ENCODE peak calls at places on chromosomes 2 and 18, in six cellular contexts. K is psoas muscle; M is prostate gland; C is left ventricle myocardium inferior; Z is CD8-positive, alpha-beta T cell; T is heart left ventricle. U is an unnamed sample. For H3K4me1, the result is how much of the 10 kb centered on the place peaks cover.

GRCh38 chr2:24317491-24317920 is 42.8 kb downstream of the ITSN2 start:
- DNase-seq in K (no peak), M (no peak), C (peak), Z (no peak), T (peak), U (no peak)

GRCh38 chr2:205650450-205650849 is 31.9 kb upstream of the NRP2 start:
- DNase-seq in K (no peak), M (no peak), C (no peak), Z (no peak), T (no peak), U (no peak)

GRCh38 chr18:63166142-63166541 is 153.4 kb downstream of the BCL2 start:
- DNase-seq in K (no peak), M (no peak), C (no peak), Z (no peak), T (no peak), U (no peak)

GRCh38 chr2:73503992-73504570 is 118.4 kb downstream of the ALMS1 start:
- DNase-seq in K (no peak), M (no peak), C (no peak), Z (no peak), T (no peak), U (no peak)

GRCh38 chr2:173354073-173354600 is 535 bp upstream of the CDCA7 start:
- DNase-seq in K (no peak), M (no peak), C (no peak), Z (no peak), T (no peak), U (no peak)

GRCh38 chr2:238420878-238421694 is 5.6 kb upstream of the ASB1 start:
- DNase-seq in K (no peak), M (no peak), C (no peak), Z (no peak), T (no peak), U (no peak)

GRCh38 chr2:226403360-226403759 is 396.3 kb downstream of the IRS1 start:
- DNase-seq in K (no peak), M (no peak), C (no peak), Z (no peak), T (no peak), U (no peak)

GRCh38 chr18:36187138-36187825 is at the start of gene MOCOS:
- DNase-seq in K (peak), M (peak), C (peak), Z (no peak), T (peak), U (peak)

GRCh38 chr18:54162431-54162830 is 62.0 kb downstream of the MBD2 start:
- DNase-seq in K (no peak), M (no peak), C (no peak), Z (no peak), T (no peak), U (no peak)

GRCh38 chr2:104481341-104481740 is 372.6 kb upstream of the POU3F3 start:
- DNase-seq in K (no peak), M (no peak), C (no peak), Z (no peak), T (no peak), U (no peak)

GRCh38 chr18:65769653-65770052 is 18.8 kb downstream of the CDH7 start:
- DNase-seq in K (no peak), M (no peak), C (no peak), Z (no peak), T (no peak), U (no peak)

GRCh38 chr18:3722662-3723433 is 272.9 kb downstream of the TGIF1 start:
- DNase-seq in K (no peak), M (no peak), C (no peak), Z (no peak), T (no peak), U (no peak)

GRCh38 chr18:74196220-74197119 is 48.1 kb downstream of the TIMM21 start:
- DNase-seq in K (no peak), M (peak), C (no peak), Z (peak), T (peak), U (peak)

GRCh38 chr18:39692367-39693011 is 2126.9 kb upstream of the CELF4 start:
- DNase-seq in K (no peak), M (no peak), C (no peak), Z (no peak), T (no peak), U (no peak)

GRCh38 chr2:188773075-188773474 is 201.1 kb upstream of the COL3A1 start:
- DNase-seq in K (no peak), M (no peak), C (no peak), Z (no peak), T (no peak), U (no peak)

GRCh38 chr2:235695602-235695895 is 201.7 kb downstream of the AGAP1 start:
- DNase-seq in K (no peak), M (no peak), C (no peak), Z (no peak), T (no peak), U (no peak)

GRCh38 chr2:48424866-48425265 is 105.1 kb upstream of the STON1 start:
- DNase-seq in K (no peak), M (no peak), C (no peak), Z (no peak), T (no peak), U (no peak)

GRCh38 chr2:216139884-216140283 is 30.7 kb downstream of the XRCC5 start:
- DNase-seq in K (no peak), M (no peak), C (no peak), Z (peak), T (no peak), U (no peak)

GRCh38 chr2:196170202-196170680 is 1.1 kb downstream of the STK17B start:
- DNase-seq in K (no peak), M (peak), C (no peak), Z (no peak), T (peak), U (no peak)

GRCh38 chr18:61980355-61980754 is 87.5 kb upstream of the RNF152 start:
- DNase-seq in K (no peak), M (no peak), C (no peak), Z (no peak), T (no peak), U (no peak)

GRCh38 chr18:63290456-63291200 is 28.9 kb downstream of the BCL2 start:
- DNase-seq in K (no peak), M (no peak), C (no peak), Z (no peak), T (no peak), U (peak)

GRCh38 chr2:177796644-177797415 is 275.7 kb downstream of the PDE11A start:
- DNase-seq in K (no peak), M (no peak), C (peak), Z (no peak), T (no peak), U (no peak)

DNA sequence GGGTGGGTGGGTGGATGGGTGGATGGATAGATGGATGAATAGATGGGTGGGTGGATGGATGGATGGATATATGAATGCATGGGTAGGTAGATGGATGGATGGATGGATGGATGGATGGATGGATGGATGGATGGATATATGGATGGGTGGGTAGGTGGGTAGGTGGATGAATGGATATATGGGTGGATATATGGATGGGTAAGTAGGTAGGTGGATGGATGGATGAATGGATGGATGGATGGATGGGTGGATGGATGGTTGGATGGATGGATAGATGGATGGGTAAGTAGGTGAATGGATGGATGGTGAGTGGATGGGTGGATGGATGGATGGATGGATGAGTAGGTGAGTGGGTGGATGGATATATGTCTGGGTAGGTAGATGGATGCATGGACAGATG is 36.1 kb downstream of the MCFD2 start:
- DNase-seq in K (no peak), M (no peak), C (no peak), Z (no peak), T (no peak), U (no peak)
- H3K4me1 ChIP-seq in K (under half), M (under half), C (half or more), Z (under half), T (half or more), U (under half)

GRCh38 chr18:23158058-23158457 is 22.8 kb downstream of the CABLES1 start:
- DNase-seq in K (no peak), M (no peak), C (no peak), Z (no peak), T (no peak), U (no peak)

GRCh38 chr18:23155537-23155936 is 20.3 kb downstream of the CABLES1 start:
- DNase-seq in K (no peak), M (no peak), C (no peak), Z (no peak), T (no peak), U (no peak)

GRCh38 chr18:23154021-23154420 is 18.7 kb downstream of the CABLES1 start:
- DNase-seq in K (no peak), M (no peak), C (no peak), Z (no peak), T (no peak), U (no peak)

GRCh38 chr18:23156134-23156533 is 20.8 kb downstream of the CABLES1 start:
- DNase-seq in K (no peak), M (no peak), C (no peak), Z (no peak), T (no peak), U (no peak)

DNA sequence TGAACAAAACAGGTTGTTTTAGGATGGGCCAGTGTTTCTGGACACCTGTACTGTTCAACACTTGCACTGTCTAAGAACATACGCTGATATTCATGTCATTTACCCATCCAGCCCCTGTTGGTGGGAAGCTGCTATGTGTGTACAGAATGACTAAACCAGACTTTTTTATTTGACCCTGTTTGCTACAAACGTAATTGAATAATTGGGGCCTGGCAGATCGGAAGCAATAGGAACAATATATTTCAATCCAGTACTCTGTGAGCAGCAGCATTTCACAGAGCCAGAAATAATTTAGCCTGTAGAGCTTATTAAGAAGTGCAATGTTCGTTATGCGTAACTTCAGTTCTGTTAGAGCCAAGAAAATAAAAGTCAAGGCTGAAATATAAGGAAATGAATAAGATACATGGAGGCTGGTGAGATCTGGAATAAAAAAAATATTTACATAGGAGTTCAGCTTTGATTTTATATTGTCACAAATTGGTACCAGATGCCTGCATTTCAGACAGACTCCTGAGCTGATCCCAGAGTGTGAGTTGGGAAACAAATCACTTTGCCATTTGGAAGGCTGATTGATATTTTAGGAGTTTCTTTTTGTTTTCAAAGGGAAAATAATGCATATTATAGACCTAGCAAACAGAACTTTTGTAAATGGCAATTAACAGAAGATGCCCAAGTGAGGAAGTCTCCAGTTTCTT is 19.7 kb downstream of the CABLES1 start:
- DNase-seq in K (no peak), M (no peak), C (no peak), Z (no peak), T (no peak), U (no peak)
- TF ChIP-seq CTCF in K (no peak), M (no peak), C (no peak), Z (no peak), T (no peak), U (no peak)

GRCh38 chr2:109242654-109243331 is 113.8 kb downstream of the SH3RF3 start:
- DNase-seq in K (peak), M (peak), C (peak), Z (no peak), T (peak), U (peak)
- H3K4me1 ChIP-seq in K (half or more), M (under half), C (half or more), Z (under half), T (half or more), U (under half)

GRCh38 chr18:60668583-60668982 is 296.0 kb upstream of the MC4R start:
- DNase-seq in K (no peak), M (no peak), C (no peak), Z (no peak), T (no peak), U (no peak)
- TF ChIP-seq CTCF in K (no peak), M (no peak), C (no peak), Z (no peak), T (no peak), U (no peak)

DNA sequence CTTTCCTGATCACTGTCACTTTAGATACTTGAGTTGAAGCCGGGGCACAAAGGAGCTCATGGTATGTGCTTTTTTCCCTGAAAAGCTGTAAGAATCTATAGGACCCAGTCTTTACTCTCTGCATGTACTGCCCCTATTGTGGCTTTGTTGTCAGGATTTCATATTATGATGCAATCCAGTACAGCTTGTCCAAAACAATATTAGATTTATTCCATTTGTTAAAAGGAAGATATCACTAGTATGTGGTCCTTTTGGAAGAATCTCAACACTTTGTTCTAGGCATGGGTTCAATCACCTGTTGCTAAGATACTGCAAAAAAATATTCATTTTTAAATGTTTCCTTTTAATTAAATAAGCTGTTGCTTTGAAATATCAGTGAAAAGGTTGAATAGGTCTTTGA is 256.5 kb upstream of the NT5C1B start:
- DNase-seq in K (no peak), M (no peak), C (no peak), Z (no peak), T (no peak), U (no peak)
- H3K4me1 ChIP-seq in K (under half), M (under half), C (under half), Z (under half), T (under half), U (under half)